ENCODE peak calls at places on chromosomes 13 and 19, in ten cellular contexts. U, B, J, Y, Z, M, F, S, I and C are unnamed samples. For H3K27me3 and H3K4me1, the result is how much of the 10 kb centered on the place peaks cover.

GRCh38 chr19:47156861-47157454 is 26.3 kb downstream of the SAE1 start:
- DNase-seq in U (no peak), J (no peak), F (no peak), Y (peak), Z (no peak), M (no peak), B (no peak), I (no peak), S (no peak), C (no peak)

GRCh38 chr19:47697863-47698609 is 15.2 kb upstream of the EHD2 start:
- DNase-seq in I (peak), B (no peak), J (peak), F (peak), Y (peak), U (peak), S (peak), Z (peak), M (peak), C (peak)

GRCh38 chr19:37931941-37932655 is 25.1 kb downstream of the SIPA1L3 start:
- DNase-seq in Z (peak), F (no peak), J (peak), U (peak), B (peak), M (no peak), S (peak), I (peak), Y (peak), C (peak)

GRCh38 chr19:30183807-30184490 is 188.2 kb upstream of the ZNF536 start:
- DNase-seq in J (no peak), U (no peak), B (no peak), Y (no peak), I (no peak), F (no peak), Z (no peak), S (no peak), M (no peak), C (no peak)

GRCh38 chr19:8486661-8487136 is 15.7 kb downstream of the PRAM1 start:
- DNase-seq in U (no peak), S (no peak), F (no peak), Y (no peak), B (no peak), M (no peak), Z (no peak), J (no peak), I (no peak), C (peak)

GRCh38 chr19:35509018-35509652 is 4.3 kb downstream of the DMKN start:
- DNase-seq in Y (no peak), J (peak), F (no peak), U (peak), M (peak), I (peak), B (no peak), S (no peak), Z (no peak), C (peak)

GRCh38 chr19:15622991-15623390 is 8.0 kb downstream of the CYP4F8 start:
- DNase-seq in B (no peak), Y (no peak), S (no peak), F (no peak), U (peak), Z (no peak), J (no peak), M (no peak), I (no peak), C (no peak)

GRCh38 chr13:99442273-99442895 is 58.9 kb upstream of the TM9SF2 start:
- DNase-seq in J (peak), F (no peak), U (peak), M (peak), B (no peak), I (no peak), S (no peak), Y (peak), Z (peak), C (no peak)

GRCh38 chr13:48066310-48066989 is 28.5 kb downstream of the MED4 start:
- DNase-seq in B (no peak), S (no peak), J (no peak), F (peak), I (no peak), Y (peak), M (no peak), Z (no peak), U (no peak), C (no peak)

GRCh38 chr19:23665651-23666410 is 21.2 kb downstream of the ZNF675 start:
- DNase-seq in Z (no peak), F (no peak), Y (no peak), B (no peak), M (no peak), J (peak), S (no peak), U (no peak), I (no peak), C (no peak)

GRCh38 chr19:10116085-10116865 is 3.4 kb downstream of the EIF3G start:
- DNase-seq in B (no peak), U (no peak), I (no peak), F (no peak), Z (no peak), Y (no peak), J (peak), M (no peak), S (no peak), C (peak)

GRCh38 chr13:95258098-95258497 is 43.2 kb downstream of the ABCC4 start:
- DNase-seq in S (no peak), F (no peak), J (no peak), U (no peak), Z (no peak), B (no peak), I (no peak), M (no peak), Y (no peak), C (no peak)

GRCh38 chr19:52673014-52673413 is 34.9 kb upstream of the ZNF83 start:
- DNase-seq in Y (peak), U (no peak), Z (no peak), B (no peak), I (no peak), S (no peak), J (no peak), F (no peak), M (no peak), C (no peak)

GRCh38 chr13:110226051-110226562 is 80.8 kb downstream of the COL4A1 start:
- DNase-seq in M (no peak), U (no peak), S (no peak), J (peak), I (no peak), Y (peak), Z (no peak), F (no peak), B (no peak), C (no peak)

GRCh38 chr13:113785051-113786010 is 26.3 kb downstream of the TMEM255B start:
- DNase-seq in Y (peak), F (no peak), J (no peak), I (no peak), M (no peak), B (no peak), Z (no peak), S (no peak), U (no peak), C (no peak)

GRCh38 chr19:46480409-46480808 is 9.0 kb upstream of the PNMA8A start:
- DNase-seq in M (no peak), S (peak), U (no peak), Y (peak), B (no peak), I (no peak), Z (peak), F (no peak), J (no peak), C (no peak)

GRCh38 chr13:48138270-48138669 is 43.4 kb upstream of the MED4 start:
- DNase-seq in Y (no peak), S (no peak), F (no peak), Z (no peak), B (no peak), I (no peak), J (no peak), M (no peak), U (no peak), C (no peak)

GRCh38 chr19:38869836-38870607 is 8.1 kb downstream of the RINL start:
- DNase-seq in I (peak), S (peak), B (peak), F (peak), J (peak), Y (peak), U (peak), M (peak), Z (peak), C (peak)

GRCh38 chr13:109154546-109154945 is 525.1 kb downstream of the MYO16 start:
- DNase-seq in I (no peak), U (no peak), B (no peak), J (peak), S (no peak), Y (peak), F (no peak), M (no peak), Z (no peak), C (no peak)

GRCh38 chr13:28582225-28582891 is 76.6 kb upstream of the POMP start:
- DNase-seq in J (peak), S (no peak), I (no peak), Z (no peak), U (no peak), Y (peak), F (no peak), M (no peak), B (no peak), C (no peak)

GRCh38 chr19:58228584-58229254 is at the start of gene ZNF544:
- DNase-seq in Z (peak), F (peak), Y (peak), U (peak), M (peak), J (peak), I (peak), B (no peak), S (peak), C (peak)

GRCh38 chr13:23384111-23384510 is 49.4 kb downstream of the SACS start:
- DNase-seq in Z (no peak), I (no peak), J (no peak), B (no peak), M (no peak), F (no peak), U (no peak), S (no peak), Y (no peak), C (no peak)

GRCh38 chr13:97460004-97460756 is 26.2 kb downstream of the RAP2A start:
- DNase-seq in M (no peak), J (no peak), F (no peak), B (no peak), I (no peak), U (no peak), Z (no peak), Y (peak), S (no peak), C (no peak)

GRCh38 chr13:99124695-99125334 is 75.8 kb upstream of the UBAC2 start:
- DNase-seq in S (no peak), I (no peak), B (no peak), Y (peak), J (no peak), F (no peak), M (no peak), U (no peak), Z (no peak), C (no peak)

GRCh38 chr13:51739403-51740112 is 64.4 kb downstream of the DHRS12 start:
- DNase-seq in F (no peak), Z (no peak), Y (no peak), J (no peak), S (peak), I (no peak), U (no peak), B (no peak), M (no peak), C (no peak)

GRCh38 chr13:51726446-51727185 is 77.3 kb downstream of the DHRS12 start:
- DNase-seq in J (no peak), U (no peak), Y (peak), Z (no peak), S (no peak), M (no peak), F (no peak), I (no peak), B (no peak), C (no peak)

GRCh38 chr19:4715529-4716221 is 8.0 kb downstream of the DPP9 start:
- DNase-seq in U (no peak), J (no peak), M (no peak), F (no peak), S (no peak), I (no peak), B (no peak), Z (no peak), Y (no peak), C (no peak)

GRCh38 chr13:62085337-62085736 is 669.7 kb upstream of the PCDH20 start:
- DNase-seq in M (no peak), Y (no peak), Z (no peak), U (no peak), B (no peak), J (peak), I (no peak), S (no peak), F (no peak), C (no peak)

GRCh38 chr13:30623392-30623791 is 5.7 kb downstream of the USPL1 start:
- DNase-seq in F (no peak), Z (no peak), S (no peak), I (no peak), J (no peak), Y (no peak), M (no peak), U (no peak), B (no peak), C (no peak)

GRCh38 chr19:41690801-41691065 is 2.7 kb upstream of the CEACAM7 start:
- DNase-seq in Y (no peak), J (no peak), U (no peak), B (no peak), F (no peak), S (no peak), Z (no peak), M (no peak), I (no peak), C (no peak)

GRCh38 chr13:51223284-51224270 is 1.4 kb downstream of the FAM124A start:
- DNase-seq in S (no peak), F (no peak), I (no peak), U (no peak), Y (no peak), J (peak), Z (peak), B (no peak), M (no peak), C (no peak)

GRCh38 chr13:99376924-99377323 is 69.7 kb upstream of the GPR183 start:
- DNase-seq in I (no peak), Y (no peak), S (no peak), M (no peak), J (no peak), Z (no peak), F (no peak), U (no peak), B (no peak), C (no peak)

GRCh38 chr19:31386806-31387205 is 37.6 kb upstream of the TSHZ3 start:
- DNase-seq in I (no peak), Y (no peak), S (no peak), J (no peak), F (no peak), B (no peak), Z (no peak), U (no peak), M (no peak), C (no peak)

GRCh38 chr13:44096906-44097305 is 217.2 kb downstream of the LACC1 start:
- DNase-seq in I (no peak), Y (no peak), U (no peak), Z (no peak), S (no peak), B (no peak), F (no peak), M (no peak), J (no peak), C (no peak)

GRCh38 chr19:15316498-15316897 is 15.8 kb downstream of the BRD4 start:
- DNase-seq in Y (no peak), I (no peak), Z (no peak), S (no peak), U (no peak), J (no peak), F (no peak), B (peak), M (no peak), C (no peak)

GRCh38 chr13:51971520-51972426 is 39.5 kb downstream of the ATP7B start:
- DNase-seq in M (no peak), I (no peak), S (no peak), F (no peak), J (no peak), Y (no peak), B (no peak), U (no peak), Z (no peak), C (no peak)

GRCh38 chr19:13461536-13461935 is 44.7 kb downstream of the CACNA1A start:
- DNase-seq in Y (no peak), J (no peak), I (no peak), F (no peak), Z (no peak), M (no peak), U (no peak), B (no peak), S (no peak), C (no peak)
- H3K27me3 ChIP-seq in Y (under half), J (under half), I (under half), F (under half), Z (under half), M (under half), U (under half), B (under half), S (under half), C (half or more)

DNA sequence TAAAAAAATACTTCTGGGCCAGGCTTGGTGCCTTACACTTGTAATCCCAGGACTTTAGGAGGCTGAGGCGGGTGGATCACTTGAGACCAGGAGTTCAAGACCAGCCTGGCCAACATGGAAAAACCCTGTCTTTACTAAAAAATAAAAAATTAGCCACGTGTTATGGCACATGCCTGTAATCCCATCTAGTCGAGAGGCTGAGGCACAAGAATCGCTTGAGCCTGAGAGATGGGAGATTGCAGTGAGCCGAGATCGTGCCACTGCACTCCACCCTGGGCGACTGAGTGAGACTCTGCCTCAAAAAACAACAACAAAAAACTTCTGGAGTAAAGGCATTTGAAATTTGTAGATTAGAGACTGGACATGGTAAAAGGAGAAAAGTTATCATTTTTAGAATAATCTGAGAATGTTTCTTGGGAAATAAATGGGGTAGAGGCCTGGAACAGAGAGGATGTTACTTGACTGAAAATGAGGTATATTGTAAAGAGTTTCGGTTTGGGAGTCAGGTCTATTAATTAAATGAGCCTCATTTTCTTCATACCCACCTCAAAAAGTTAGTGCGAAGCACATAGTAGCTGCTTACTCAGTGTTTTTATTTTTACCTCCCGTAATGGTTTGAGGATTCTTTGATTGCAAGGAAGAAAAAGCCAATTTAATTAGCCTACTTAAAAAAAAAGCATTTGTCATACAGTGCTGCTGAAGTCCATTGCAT is 2.6 kb downstream of the AKAP11 start:
- DNase-seq in Z (no peak), U (no peak), I (no peak), J (no peak), F (no peak), Y (no peak), B (no peak), S (no peak), M (no peak), C (no peak)
- H3K4me1 ChIP-seq in Z (under half), U (under half), I (under half), J (under half), F (under half), Y (under half), B (under half), S (under half), M (under half), C (under half)

GRCh38 chr19:1783874-1784273 is 28.2 kb downstream of the ATP8B3 start:
- DNase-seq in U (no peak), J (no peak), Y (no peak), S (no peak), M (no peak), Z (no peak), I (no peak), B (no peak), F (no peak), C (no peak)
- H3K27me3 ChIP-seq in U (under half), J (under half), Y (under half), S (half or more), M (under half), Z (half or more), I (under half), B (half or more), F (under half), C (under half)

DNA sequence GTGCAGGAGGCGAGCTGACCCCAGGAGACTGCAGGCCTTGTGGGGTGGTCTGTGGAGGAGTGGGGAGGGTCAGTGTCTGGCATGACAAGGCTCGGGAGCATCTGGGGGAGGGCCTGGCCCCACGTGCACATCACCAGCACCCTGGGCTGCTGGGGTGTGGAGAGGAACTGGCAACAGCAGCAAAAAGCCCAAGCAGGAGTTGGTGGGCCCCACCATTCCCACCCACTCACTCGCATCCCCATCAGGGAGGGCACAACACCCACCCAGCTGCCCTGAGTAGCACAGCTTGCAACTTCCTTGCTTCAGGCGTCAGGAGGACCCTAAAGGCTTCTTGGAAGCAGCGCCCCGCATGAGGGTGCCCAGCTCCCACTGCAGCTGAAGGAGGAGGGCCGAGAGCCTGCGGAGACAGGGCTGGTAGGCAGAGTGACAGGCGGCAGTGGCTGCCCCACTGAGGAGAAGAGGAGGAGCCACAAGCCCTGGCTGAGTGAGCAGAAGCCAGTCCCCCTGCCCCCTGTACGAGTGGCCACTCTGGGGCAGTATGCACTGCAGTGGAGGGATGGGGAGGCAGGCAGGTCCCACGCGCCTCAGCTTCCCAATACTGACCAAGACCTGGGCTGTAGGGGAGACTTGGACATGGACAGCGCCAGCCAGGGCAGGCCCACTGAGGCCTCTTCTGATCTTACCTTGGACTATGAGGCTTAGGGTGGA is 26.5 kb downstream of the ELL start:
- DNase-seq in I (peak), M (no peak), Z (no peak), Y (no peak), B (no peak), U (no peak), J (no peak), F (no peak), S (no peak), C (no peak)
- H3K4me1 ChIP-seq in I (under half), M (half or more), Z (half or more), Y (under half), B (half or more), U (under half), J (under half), F (half or more), S (half or more), C (under half)

GRCh38 chr13:74423434-74423833 is 289.2 kb upstream of the KLF12 start:
- DNase-seq in J (no peak), M (no peak), Y (no peak), U (no peak), I (no peak), S (no peak), B (no peak), F (no peak), Z (no peak), C (no peak)

GRCh38 chr13:74424455-74424854 is 290.3 kb upstream of the KLF12 start:
- DNase-seq in U (no peak), F (no peak), B (no peak), S (no peak), J (no peak), Z (no peak), M (no peak), Y (no peak), I (no peak), C (no peak)
- H3K27me3 ChIP-seq in U (under half), F (under half), B (under half), S (under half), J (under half), Z (under half), M (under half), Y (under half), I (under half), C (under half)

GRCh38 chr19:6059996-6060599 is 50.2 kb downstream of the RFX2 start:
- DNase-seq in J (no peak), B (peak), S (no peak), F (no peak), Y (no peak), M (no peak), Z (no peak), U (peak), I (no peak), C (no peak)

GRCh38 chr19:6060600-6061391 is 49.5 kb downstream of the RFX2 start:
- DNase-seq in F (no peak), U (peak), J (peak), I (peak), Y (no peak), B (peak), Z (no peak), M (peak), S (no peak), C (no peak)

GRCh38 chr19:6058411-6059201 is 51.7 kb downstream of the RFX2 start:
- DNase-seq in S (no peak), U (peak), F (no peak), M (no peak), I (no peak), B (peak), J (no peak), Y (no peak), Z (no peak), C (no peak)

GRCh38 chr19:6057651-6058365 is 52.5 kb downstream of the RFX2 start:
- DNase-seq in S (no peak), Y (no peak), Z (no peak), U (peak), I (no peak), F (no peak), J (no peak), B (peak), M (no peak), C (no peak)

GRCh38 chr19:6059396-6059947 is 50.8 kb downstream of the RFX2 start:
- DNase-seq in U (no peak), S (no peak), Y (no peak), B (peak), J (no peak), M (no peak), Z (no peak), F (no peak), I (no peak), C (no peak)
- H3K4me1 ChIP-seq in U (under half), S (half or more), Y (under half), B (half or more), J (under half), M (under half), Z (half or more), F (under half), I (under half), C (half or more)